ENCODE peak calls at places on chromosomes 13 and 19, in six cellular contexts. One of them, this sample, is unnamed.

GRCh38 chr13:30312859-30313258 is 5.5 kb upstream of the KATNAL1 start:
- DNase-seq in left lung: no peak
- DNase-seq in stomach: no peak
- DNase-seq in breast epithelium: no peak
- DNase-seq in lung: no peak
- DNase-seq in mucosa of descending colon: no peak
- DNase-seq in this sample: no peak

GRCh38 chr13:39279077-39279476 is 240.8 kb downstream of the NHLRC3 start:
- DNase-seq in mucosa of descending colon: no peak
- DNase-seq in left lung: no peak
- DNase-seq in breast epithelium: no peak
- DNase-seq in stomach: no peak
- DNase-seq in lung: no peak
- DNase-seq in this sample: no peak

GRCh38 chr13:41458187-41458938 is 1.0 kb downstream of the RGCC start:
- DNase-seq in stomach: peak; percentile 53
- DNase-seq in mucosa of descending colon: peak; percentile 72
- DNase-seq in breast epithelium: no peak
- DNase-seq in lung: peak; percentile 42
- DNase-seq in left lung: peak; percentile 66
- DNase-seq in this sample: no peak

GRCh38 chr13:108077284-108077683 is 138.1 kb downstream of the LIG4 start:
- DNase-seq in mucosa of descending colon: no peak
- DNase-seq in left lung: no peak
- DNase-seq in stomach: no peak
- DNase-seq in lung: no peak
- DNase-seq in breast epithelium: no peak
- DNase-seq in this sample: no peak

GRCh38 chr13:29771247-29771646 is 79.2 kb downstream of the UBL3 start:
- DNase-seq in left lung: no peak
- DNase-seq in breast epithelium: no peak
- DNase-seq in mucosa of descending colon: no peak
- DNase-seq in lung: no peak
- DNase-seq in stomach: no peak
- DNase-seq in this sample: no peak

GRCh38 chr13:32660227-32660626 is 74.0 kb downstream of the PDS5B start:
- DNase-seq in stomach: peak; percentile 77
- DNase-seq in mucosa of descending colon: no peak
- DNase-seq in breast epithelium: no peak
- DNase-seq in lung: no peak
- DNase-seq in left lung: no peak
- DNase-seq in this sample: no peak

GRCh38 chr13:104953588-104953987 is 1581.9 kb downstream of the EFNB2 start:
- DNase-seq in stomach: no peak
- DNase-seq in lung: no peak
- DNase-seq in breast epithelium: no peak
- DNase-seq in left lung: no peak
- DNase-seq in mucosa of descending colon: no peak
- DNase-seq in this sample: no peak

GRCh38 chr19:4390862-4391693 is 9.3 kb downstream of the SH3GL1 start:
- DNase-seq in stomach: no peak
- DNase-seq in left lung: no peak
- DNase-seq in mucosa of descending colon: peak; percentile 40
- DNase-seq in lung: no peak
- DNase-seq in breast epithelium: no peak
- DNase-seq in this sample: no peak

GRCh38 chr19:40783711-40784110 is 5.7 kb downstream of the RAB4B start:
- DNase-seq in mucosa of descending colon: no peak
- DNase-seq in breast epithelium: no peak
- DNase-seq in lung: no peak
- DNase-seq in left lung: no peak
- DNase-seq in stomach: no peak
- DNase-seq in this sample: no peak

GRCh38 chr13:41326661-41327060 is 15.6 kb downstream of the NAA16 start:
- DNase-seq in mucosa of descending colon: no peak
- DNase-seq in breast epithelium: no peak
- DNase-seq in left lung: no peak
- DNase-seq in stomach: no peak
- DNase-seq in lung: no peak
- DNase-seq in this sample: no peak

GRCh38 chr19:18299654-18300053 is 18.2 kb upstream of the JUND start:
- DNase-seq in stomach: no peak
- DNase-seq in breast epithelium: no peak
- DNase-seq in left lung: no peak
- DNase-seq in mucosa of descending colon: no peak
- DNase-seq in lung: no peak
- DNase-seq in this sample: no peak
- H3K4me1 ChIP-seq in stomach: peaks cover 48% of the 10 kb centered on the region
- H3K4me1 ChIP-seq in breast epithelium: no peaks in the 10 kb centered on the region
- H3K4me1 ChIP-seq in left lung: peaks cover 42% of the 10 kb centered on the region
- H3K4me1 ChIP-seq in mucosa of descending colon: peaks cover 8% of the 10 kb centered on the region
- H3K4me1 ChIP-seq in lung: peaks cover 22% of the 10 kb centered on the region
- H3K4me1 ChIP-seq in this sample: peaks cover 42% of the 10 kb centered on the region

DNA sequence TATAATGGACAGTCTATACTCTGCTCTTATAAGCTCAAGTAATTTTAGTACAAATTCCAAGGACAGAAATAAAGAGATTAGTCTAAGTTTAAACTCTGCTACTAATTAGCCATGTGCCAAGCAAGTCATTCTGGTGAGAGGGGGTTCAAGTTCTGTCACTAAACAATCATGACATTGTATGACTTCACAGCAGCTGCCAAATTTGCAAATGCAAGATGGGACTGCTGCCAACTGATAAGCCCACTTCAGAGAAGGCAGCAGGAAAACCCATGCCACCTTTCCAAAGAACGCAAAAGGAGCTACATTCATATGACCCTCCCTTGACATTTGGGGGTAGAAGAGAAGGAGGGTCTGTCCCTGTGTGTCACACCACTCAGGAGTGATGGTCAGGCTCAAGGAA is 60.7 kb upstream of the RFXAP start:
- DNase-seq in breast epithelium: no peak
- DNase-seq in mucosa of descending colon: no peak
- DNase-seq in left lung: no peak
- DNase-seq in lung: peak; percentile 58
- DNase-seq in stomach: peak; percentile 28
- DNase-seq in this sample: no peak
- H3K4me3 ChIP-seq in breast epithelium: no peak overlapping the region
- H3K4me3 ChIP-seq in mucosa of descending colon: no peak overlapping the region
- H3K4me3 ChIP-seq in left lung: no peak overlapping the region
- H3K4me3 ChIP-seq in lung: no peak overlapping the region
- H3K4me3 ChIP-seq in stomach: no peak overlapping the region
- H3K4me3 ChIP-seq in this sample: no peak overlapping the region

GRCh38 chr19:42563352-42564210 is 31.1 kb downstream of the CEACAM8 start:
- DNase-seq in left lung: no peak
- DNase-seq in mucosa of descending colon: no peak
- DNase-seq in breast epithelium: no peak
- DNase-seq in lung: no peak
- DNase-seq in stomach: peak; percentile 29
- DNase-seq in this sample: no peak
- TF ChIP-seq CTCF in left lung: peak; percentile 60
- TF ChIP-seq CTCF in mucosa of descending colon: peak; percentile 57
- TF ChIP-seq CTCF in breast epithelium: peak; percentile 32
- TF ChIP-seq CTCF in lung: peak; percentile 61
- TF ChIP-seq CTCF in stomach: peak; percentile 50
- TF ChIP-seq CTCF in this sample: peak; percentile 62

GRCh38 chr19:42250666-42251531 is 4.0 kb downstream of the ERF start:
- DNase-seq in stomach: no peak
- DNase-seq in breast epithelium: peak; percentile 23
- DNase-seq in mucosa of descending colon: no peak
- DNase-seq in left lung: no peak
- DNase-seq in lung: no peak
- DNase-seq in this sample: no peak
- H3K4me1 ChIP-seq in stomach: peaks cover 79% of the 10 kb centered on the region
- H3K4me1 ChIP-seq in breast epithelium: peaks cover 14% of the 10 kb centered on the region
- H3K4me1 ChIP-seq in mucosa of descending colon: peaks cover 13% of the 10 kb centered on the region
- H3K4me1 ChIP-seq in left lung: peaks cover 48% of the 10 kb centered on the region
- H3K4me1 ChIP-seq in lung: peaks cover 19% of the 10 kb centered on the region
- H3K4me1 ChIP-seq in this sample: peaks cover 23% of the 10 kb centered on the region

GRCh38 chr13:112994084-112994780 is 25.2 kb downstream of the MCF2L start:
- DNase-seq in mucosa of descending colon: no peak
- DNase-seq in stomach: no peak
- DNase-seq in left lung: no peak
- DNase-seq in lung: no peak
- DNase-seq in breast epithelium: peak; percentile 75
- DNase-seq in this sample: no peak
- H3K4me3 ChIP-seq in mucosa of descending colon: no peak overlapping the region
- H3K4me3 ChIP-seq in stomach: no peak overlapping the region
- H3K4me3 ChIP-seq in left lung: no peak overlapping the region
- H3K4me3 ChIP-seq in lung: no peak overlapping the region
- H3K4me3 ChIP-seq in breast epithelium: peak overlapping the region; percentile 32
- H3K4me3 ChIP-seq in this sample: no peak overlapping the region

DNA sequence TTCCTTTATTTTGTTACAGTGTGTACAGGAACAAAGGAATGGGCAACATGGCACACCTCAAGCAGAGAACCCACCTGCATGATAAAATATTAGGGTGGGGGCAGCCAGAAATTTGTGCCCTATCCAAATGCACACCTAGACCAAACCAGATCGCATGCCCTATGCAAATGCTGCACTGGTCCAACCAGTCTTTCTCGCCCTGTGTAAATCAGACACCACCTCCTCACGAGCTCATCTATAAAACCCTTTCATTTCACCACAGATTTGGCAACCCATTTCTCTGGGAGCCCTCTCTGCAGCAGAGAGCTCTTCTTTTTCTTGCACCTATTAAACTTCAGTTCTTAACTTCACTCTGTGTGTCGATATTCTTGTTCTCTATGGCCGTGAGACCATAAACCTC is 1559.2 kb downstream of the SLITRK1 start:
- DNase-seq in stomach: no peak
- DNase-seq in breast epithelium: no peak
- DNase-seq in lung: no peak
- DNase-seq in left lung: no peak
- DNase-seq in mucosa of descending colon: no peak
- DNase-seq in this sample: no peak
- TF ChIP-seq CTCF in stomach: no peak
- TF ChIP-seq CTCF in breast epithelium: no peak
- TF ChIP-seq CTCF in lung: no peak
- TF ChIP-seq CTCF in left lung: no peak
- TF ChIP-seq CTCF in mucosa of descending colon: no peak
- TF ChIP-seq CTCF in this sample: no peak

DNA sequence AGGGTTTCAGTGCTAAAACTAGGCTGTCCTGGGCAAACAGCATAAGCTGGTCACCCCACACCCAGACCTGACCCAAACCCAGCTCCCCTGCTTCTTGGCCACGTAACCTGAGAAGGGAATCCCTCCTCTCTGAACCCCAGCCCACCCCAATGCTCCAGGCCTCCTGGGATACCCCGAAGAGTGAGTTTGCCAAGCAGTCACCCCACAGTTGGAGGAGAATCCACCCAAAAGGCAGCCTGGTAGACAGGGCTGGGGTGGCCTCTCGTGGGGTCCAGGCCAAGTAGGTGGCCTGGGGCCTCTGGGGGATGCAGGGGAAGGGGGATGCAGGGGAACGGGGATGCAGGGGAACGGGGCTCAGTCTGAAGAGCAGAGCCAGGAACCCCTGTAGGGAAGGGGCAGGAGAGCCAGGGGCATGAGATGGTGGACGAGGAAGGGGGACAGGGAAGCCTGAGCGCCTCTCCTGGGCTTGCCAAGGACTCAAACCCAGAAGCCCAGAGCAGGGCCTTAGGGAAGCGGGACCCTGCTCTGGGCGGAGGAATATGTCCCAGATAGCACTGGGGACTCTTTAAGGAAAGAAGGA is 2.8 kb downstream of the PPP1R12C start:
- DNase-seq in lung: no peak
- DNase-seq in mucosa of descending colon: peak; percentile 32
- DNase-seq in breast epithelium: no peak
- DNase-seq in stomach: no peak
- DNase-seq in left lung: no peak
- DNase-seq in this sample: no peak
- H3K4me1 ChIP-seq in lung: peaks cover 24% of the 10 kb centered on the region
- H3K4me1 ChIP-seq in mucosa of descending colon: peaks cover 18% of the 10 kb centered on the region
- H3K4me1 ChIP-seq in breast epithelium: peaks cover 18% of the 10 kb centered on the region
- H3K4me1 ChIP-seq in stomach: peaks cover 68% of the 10 kb centered on the region
- H3K4me1 ChIP-seq in left lung: peaks cover 52% of the 10 kb centered on the region
- H3K4me1 ChIP-seq in this sample: peaks cover 13% of the 10 kb centered on the region

GRCh38 chr19:57788114-57788692 is 18.7 kb downstream of the ZNF586 start:
- DNase-seq in left lung: no peak
- DNase-seq in stomach: no peak
- DNase-seq in mucosa of descending colon: no peak
- DNase-seq in breast epithelium: no peak
- DNase-seq in lung: no peak
- DNase-seq in this sample: no peak

GRCh38 chr19:57789288-57789687 is 19.8 kb downstream of the ZNF586 start:
- DNase-seq in stomach: no peak
- DNase-seq in left lung: no peak
- DNase-seq in lung: no peak
- DNase-seq in mucosa of descending colon: no peak
- DNase-seq in breast epithelium: no peak
- DNase-seq in this sample: no peak

GRCh38 chr19:57786906-57787305 is 17.4 kb downstream of the ZNF586 start:
- DNase-seq in stomach: no peak
- DNase-seq in breast epithelium: no peak
- DNase-seq in left lung: no peak
- DNase-seq in lung: no peak
- DNase-seq in mucosa of descending colon: no peak
- DNase-seq in this sample: no peak

DNA sequence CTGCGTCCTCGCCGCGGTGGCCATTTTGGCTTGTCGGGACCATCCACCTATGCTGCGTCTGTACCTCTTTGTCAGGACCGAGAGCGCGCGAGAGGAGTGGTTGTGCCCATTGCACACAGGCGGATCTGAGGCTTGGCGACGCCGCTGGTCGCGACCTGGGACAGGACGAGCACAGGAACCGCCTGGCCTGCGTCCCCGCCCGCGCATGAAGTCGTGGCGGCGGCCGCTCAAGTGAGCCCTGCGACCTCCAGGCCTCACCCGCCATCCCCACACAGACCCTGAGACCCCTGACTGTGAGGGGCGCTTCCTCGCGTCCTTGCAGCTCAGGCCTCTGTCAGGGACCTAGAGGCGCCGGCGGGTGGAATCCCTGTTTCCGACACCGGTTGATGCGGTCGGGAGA is 16.8 kb downstream of the ZNF586 start:
- DNase-seq in mucosa of descending colon: no peak
- DNase-seq in stomach: no peak
- DNase-seq in lung: no peak
- DNase-seq in left lung: no peak
- DNase-seq in breast epithelium: no peak
- DNase-seq in this sample: no peak
- H3K4me3 ChIP-seq in mucosa of descending colon: no peak overlapping the region
- H3K4me3 ChIP-seq in stomach: no peak overlapping the region
- H3K4me3 ChIP-seq in lung: no peak overlapping the region
- H3K4me3 ChIP-seq in left lung: no peak overlapping the region
- H3K4me3 ChIP-seq in breast epithelium: no peak overlapping the region
- H3K4me3 ChIP-seq in this sample: no peak overlapping the region